ENCODE peak calls at places on chromosomes 4 and X, in six cellular contexts. K is posterior vena cava, B is lower leg skin, X is D341Med, Y is progenitor cell of endocrine pancreas, H is GM12892. Q is an unnamed sample.

GRCh38 chr4:108466936-108467902 is 153.2 kb upstream of the RPL34 start:
- DNase-seq in X (no peak), H (no peak), K (no peak), B (no peak), Y (no peak), Q (no peak)

GRCh38 chrX:80511969-80512760 is 91.9 kb downstream of the TENT5D start:
- DNase-seq in K (no peak), B (no peak), H (no peak), X (no peak), Y (no peak), Q (no peak)

GRCh38 chrX:106917830-106918500 is 2.2 kb upstream of the CLDN2 start:
- DNase-seq in Y (no peak), K (no peak), B (no peak), H (no peak), X (no peak), Q (no peak)

GRCh38 chrX:33188286-33188685 is 23.1 kb downstream of the DMD start:
- DNase-seq in K (no peak), X (no peak), H (no peak), Y (no peak), B (no peak), Q (no peak)

GRCh38 chr4:138875886-138876608 is 139.5 kb upstream of the NOCT start:
- DNase-seq in X (no peak), Y (no peak), H (no peak), B (no peak), K (no peak), Q (no peak)

GRCh38 chrX:48597353-48598264 is at the start of gene WDR13:
- DNase-seq in K (peak; percentile 97), H (peak; percentile 74), B (peak; percentile 98), Y (peak; percentile 71), X (peak; percentile 91), Q (peak; percentile 93)

GRCh38 chr4:182141046-182141445 is 102.2 kb upstream of the TENM3 start:
- DNase-seq in Y (no peak), X (no peak), B (no peak), H (no peak), K (peak; percentile 74), Q (peak; percentile 61)

GRCh38 chr4:119615068-119615744 is 13.4 kb downstream of the PDE5A start:
- DNase-seq in Y (no peak), X (no peak), B (no peak), K (no peak), H (no peak), Q (no peak)

GRCh38 chr4:128908735-128909134 is 99.2 kb downstream of the JADE1 start:
- DNase-seq in K (no peak), Y (no peak), B (no peak), X (no peak), H (no peak), Q (no peak)

GRCh38 chrX:13761606-13762005 is 27.1 kb downstream of the OFD1 start:
- DNase-seq in B (no peak), K (no peak), Y (no peak), X (no peak), H (no peak), Q (no peak)

GRCh38 chr4:36841583-36842326 is 402.8 kb upstream of the NWD2 start:
- DNase-seq in X (no peak), H (no peak), K (no peak), Y (no peak), B (no peak), Q (no peak)

GRCh38 chr4:157265281-157265680 is 44.8 kb downstream of the GRIA2 start:
- DNase-seq in X (peak; percentile 26), Y (no peak), K (no peak), B (no peak), H (no peak), Q (no peak)

GRCh38 chr4:151484396-151485102 is 75.6 kb downstream of the FHIP1A start:
- DNase-seq in K (no peak), Y (no peak), X (no peak), B (no peak), H (no peak), Q (no peak)

Q was measured in left lung.